ENCODE peak calls at places on chromosomes 13 and 19, in nine cellular contexts. Q is HL-60; Z is ACHN; P is activated T-cell treated with anti-CD3 and anti-CD28 coated beads for 1 hour; J is amniotic stem cell; U is esophagus muscularis mucosa; B is mucosa of descending colon; R is Calu3; D is central memory CD4-positive, alpha-beta T cell. H is an unnamed sample.

GRCh38 chr13:26112843-26113242 is 61.0 kb upstream of the SHISA2 start:
- DNase-seq in Q (no peak), Z (peak), P (no peak), J (no peak), U (peak), B (no peak), R (no peak), D (no peak), H (peak)

GRCh38 chr13:77506874-77507273 is 28.6 kb upstream of the SCEL start:
- DNase-seq in Q (no peak), Z (peak), P (no peak), J (no peak), U (no peak), B (no peak), R (no peak), D (no peak), H (no peak)

GRCh38 chr13:43261018-43261417 is 237.6 kb downstream of the DNAJC15 start:
- DNase-seq in Q (no peak), Z (peak), P (no peak), J (peak), U (peak), B (no peak), R (no peak), D (no peak), H (no peak)

GRCh38 chr13:72514141-72514540 is 213.3 kb downstream of the MZT1 start:
- DNase-seq in Q (no peak), Z (no peak), P (no peak), J (no peak), U (no peak), B (no peak), R (no peak), D (no peak), H (no peak)

GRCh38 chr19:48796468-48797083 is 14.3 kb downstream of the BCAT2 start:
- DNase-seq in Q (no peak), Z (no peak), P (no peak), J (no peak), U (no peak), B (no peak), R (no peak), D (no peak), H (no peak)

GRCh38 chr13:41746259-41746658 is 214.7 kb downstream of the VWA8 start:
- DNase-seq in Q (no peak), Z (peak), P (no peak), J (peak), U (no peak), B (no peak), R (no peak), D (no peak), H (no peak)

GRCh38 chr19:29927944-29928669 is 13.9 kb upstream of the URI1 start:
- DNase-seq in Q (no peak), Z (no peak), P (no peak), J (no peak), U (no peak), B (no peak), R (no peak), D (no peak), H (no peak)

GRCh38 chr19:11381535-11382369 is 2.4 kb downstream of the EPOR start:
- DNase-seq in Q (peak), Z (peak), P (peak), J (no peak), U (no peak), B (peak), R (peak), D (peak), H (peak)

GRCh38 chr19:2543463-2544442 is 67.8 kb downstream of the GADD45B start:
- DNase-seq in Q (peak), Z (peak), P (peak), J (peak), U (peak), B (peak), R (peak), D (peak), H (peak)